ENCODE peak calls at places on chromosomes 1 and 21, in eight cellular contexts. P is MM.1S, Q is heart right ventricle, U is GM23248, X is small intestine, T is cardiac muscle cell, E is mesendoderm, F is tibial nerve. G is an unnamed sample.

GRCh38 chr1:63662056-63662836 is 69.0 kb downstream of the PGM1 start:
- DNase-seq in P (no peak), Q (no peak), U (peak; percentile 94), X (no peak), T (peak; percentile 83), E (peak; percentile 16), F (peak; percentile 15), G (no peak)

GRCh38 chr1:234684854-234685253 is 74.9 kb upstream of the IRF2BP2 start:
- DNase-seq in P (no peak), Q (no peak), U (peak; percentile 26), X (no peak), T (peak; percentile 56), E (no peak), F (peak; percentile 47), G (no peak)

GRCh38 chr1:63854091-63854490 is 80.3 kb downstream of the ROR1 start:
- DNase-seq in P (no peak), Q (no peak), U (no peak), X (no peak), T (no peak), E (peak; percentile 37), F (no peak), G (no peak)

GRCh38 chr21:41175080-41175479 is 7.1 kb downstream of the BACE2 start:
- DNase-seq in P (no peak), Q (no peak), U (no peak), X (no peak), T (no peak), E (no peak), F (no peak), G (no peak)

GRCh38 chr1:25546193-25546592 is 2.8 kb downstream of the LDLRAP1 start:
- DNase-seq in P (no peak), Q (no peak), U (no peak), X (no peak), T (no peak), E (no peak), F (no peak), G (no peak)

GRCh38 chr21:41894922-41895557 is 15.9 kb upstream of the PRDM15 start:
- DNase-seq in P (no peak), Q (no peak), U (no peak), X (no peak), T (peak; percentile 89), E (peak; percentile 18), F (no peak), G (no peak)

GRCh38 chr21:39218082-39218409 is 34.8 kb upstream of the PSMG1 start:
- DNase-seq in P (no peak), Q (no peak), U (no peak), X (no peak), T (no peak), E (no peak), F (no peak), G (no peak)

GRCh38 chr1:241375906-241376305 is 18.9 kb upstream of the RGS7 start:
- DNase-seq in P (no peak), Q (no peak), U (no peak), X (no peak), T (no peak), E (no peak), F (no peak), G (no peak)

GRCh38 chr1:183032122-183032921 is 9.1 kb downstream of the LAMC1 start:
- DNase-seq in P (no peak), Q (no peak), U (no peak), X (no peak), T (no peak), E (peak; percentile 50), F (no peak), G (no peak)

GRCh38 chr1:59018446-59018845 is 234.6 kb upstream of the JUN start:
- DNase-seq in P (no peak), Q (no peak), U (no peak), X (no peak), T (no peak), E (no peak), F (no peak), G (no peak)

GRCh38 chr1:222616535-222616934 is 1.4 kb upstream of the MIA3 start:
- DNase-seq in P (no peak), Q (no peak), U (peak; percentile 96), X (no peak), T (peak; percentile 56), E (peak; percentile 11), F (no peak), G (no peak)

GRCh38 chr1:30611741-30612309 is 111.6 kb downstream of the MATN1 start:
- DNase-seq in P (no peak), Q (no peak), U (peak; percentile 21), X (no peak), T (no peak), E (peak; percentile 21), F (no peak), G (peak; percentile 10)

GRCh38 chr1:153587314-153587713 is 21.7 kb upstream of the S100A2 start:
- DNase-seq in P (no peak), Q (no peak), U (no peak), X (no peak), T (no peak), E (peak; percentile 84), F (no peak), G (no peak)

GRCh38 chr1:108703939-108704338 is 8.8 kb upstream of the FNDC7 start:
- DNase-seq in P (no peak), Q (no peak), U (peak; percentile 47), X (no peak), T (no peak), E (no peak), F (no peak), G (no peak)

GRCh38 chr1:171213559-171214454 is 28.7 kb downstream of the FMO2 start:
- DNase-seq in P (no peak), Q (no peak), U (no peak), X (no peak), T (no peak), E (peak; percentile 38), F (no peak), G (no peak)

GRCh38 chr21:44681861-44682579 is at the start of gene KRTAP12-1:
- DNase-seq in P (no peak), Q (no peak), U (no peak), X (no peak), T (no peak), E (no peak), F (no peak), G (no peak)

GRCh38 chr1:154972517-154973343 is 1.8 kb upstream of the CKS1B start:
- DNase-seq in P (no peak), Q (peak; percentile 74), U (peak; percentile 91), X (peak; percentile 58), T (peak; percentile 98), E (peak; percentile 99), F (peak; percentile 44), G (peak; percentile 87)

GRCh38 chr1:154975409-154976205 is 1.1 kb downstream of the CKS1B start:
- DNase-seq in P (peak; percentile 92), Q (peak; percentile 63), U (peak; percentile 78), X (peak; percentile 74), T (peak; percentile 73), E (peak; percentile 71), F (peak; percentile 58), G (no peak)

GRCh38 chr1:154973344-154974085 is 966 bp upstream of the CKS1B start:
- DNase-seq in P (peak; percentile 100), Q (peak; percentile 98), U (peak; percentile 97), X (peak; percentile 100), T (peak; percentile 99), E (peak; percentile 100), F (peak; percentile 98), G (peak; percentile 100)

GRCh38 chr1:154974808-154975408 is 427 bp downstream of the CKS1B start:
- DNase-seq in P (peak; percentile 99), Q (peak; percentile 96), U (peak; percentile 97), X (peak; percentile 98), T (peak; percentile 97), E (peak; percentile 98), F (peak; percentile 89), G (peak; percentile 97)

GRCh38 chr1:154974086-154974807 is at the start of gene CKS1B:
- DNase-seq in P (peak; percentile 100), Q (peak; percentile 98), U (peak; percentile 100), X (peak; percentile 100), T (peak; percentile 100), E (peak; percentile 100), F (peak; percentile 99), G (peak; percentile 97)
- H3K4me1 ChIP-seq in P (peaks cover 39% of the 10 kb centered on the region), Q (peaks cover 50% of the 10 kb centered on the region), U (peaks cover 31% of the 10 kb centered on the region), X (peaks cover 7% of the 10 kb centered on the region), T (peaks cover 35% of the 10 kb centered on the region), E (peaks cover 11% of the 10 kb centered on the region), F (peaks cover 46% of the 10 kb centered on the region), G (peaks cover 36% of the 10 kb centered on the region)

GRCh38 chr1:223802602-223803001 is 43.1 kb downstream of the TP53BP2 start:
- DNase-seq in P (no peak), Q (no peak), U (peak; percentile 24), X (no peak), T (no peak), E (no peak), F (no peak), G (no peak)

GRCh38 chr1:223802032-223802431 is 43.7 kb downstream of the TP53BP2 start:
- DNase-seq in P (no peak), Q (no peak), U (no peak), X (no peak), T (no peak), E (no peak), F (no peak), G (no peak)

DNA sequence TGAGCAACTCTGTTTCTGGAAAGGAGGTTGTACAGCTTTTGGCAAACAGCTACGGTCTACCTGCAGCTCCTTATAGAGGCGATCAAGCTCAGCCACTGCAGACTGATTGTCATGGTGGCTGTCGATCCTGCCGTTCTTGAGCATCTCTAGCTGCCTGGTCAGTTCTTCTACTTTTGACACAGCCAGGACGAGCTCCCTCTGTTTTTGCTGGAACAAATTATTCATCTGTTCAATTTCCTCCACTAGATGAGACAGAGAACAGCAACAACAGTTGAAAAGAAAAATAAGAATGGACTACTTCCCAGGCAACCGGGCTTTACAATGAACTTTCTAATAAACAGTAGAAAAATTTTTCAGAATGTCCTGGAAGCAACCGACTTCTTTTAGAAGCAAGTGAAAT is 42.5 kb downstream of the TP53BP2 start:
- DNase-seq in P (no peak), Q (no peak), U (no peak), X (no peak), T (no peak), E (no peak), F (no peak), G (no peak)
- H3K36me3 ChIP-seq in P (no peaks in the 10 kb centered on the region), Q (no peaks in the 10 kb centered on the region), U (peaks cover 54% of the 10 kb centered on the region), X (peaks cover 23% of the 10 kb centered on the region), T (peaks cover 70% of the 10 kb centered on the region), E (peaks cover 4% of the 10 kb centered on the region), F (peaks cover 92% of the 10 kb centered on the region), G (peaks cover 74% of the 10 kb centered on the region)

DNA sequence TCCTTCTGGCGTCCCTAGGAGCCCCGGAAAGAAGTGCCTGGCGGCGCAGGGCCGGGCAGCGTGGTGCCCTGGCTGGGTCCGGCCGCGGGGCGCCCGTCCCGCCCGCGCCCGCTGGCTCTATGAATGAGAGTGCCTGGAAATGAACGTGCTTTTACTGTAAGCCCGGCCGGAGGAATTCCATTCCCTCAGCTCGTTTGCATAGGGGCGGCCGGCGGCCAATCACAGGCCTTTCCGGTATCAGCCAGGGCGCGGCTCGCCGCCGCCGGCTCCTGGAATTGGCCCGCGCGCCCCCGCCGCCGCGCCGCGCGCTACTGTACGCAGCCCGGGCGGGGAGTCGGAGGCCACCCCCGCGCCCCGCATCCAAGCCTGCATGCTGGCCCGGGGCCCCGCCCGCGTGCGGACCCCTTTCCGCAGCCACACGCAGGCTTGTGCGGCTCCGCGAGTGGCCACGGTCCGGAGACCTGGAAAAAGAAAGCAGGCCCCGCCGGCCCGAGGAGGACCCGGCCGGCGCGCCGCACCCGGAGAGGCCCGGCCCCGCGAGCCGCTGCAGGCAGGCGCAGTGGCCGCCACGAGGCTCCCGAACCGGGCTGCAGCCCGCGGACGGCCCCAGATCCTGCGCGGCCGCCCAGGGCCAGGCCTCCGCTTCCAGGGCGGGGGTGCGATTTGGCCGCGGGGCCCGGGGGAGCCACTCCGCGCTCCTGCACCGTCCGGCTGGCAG is 160.4 kb downstream of the RUNX1 start:
- DNase-seq in P (peak; percentile 98), Q (peak; percentile 93), U (peak; percentile 98), X (peak; percentile 95), T (peak; percentile 98), E (peak; percentile 97), F (peak; percentile 91), G (peak; percentile 93)
- H3K4me1 ChIP-seq in P (peaks cover 12% of the 10 kb centered on the region), Q (peaks cover 33% of the 10 kb centered on the region), U (peaks cover 19% of the 10 kb centered on the region), X (no peaks in the 10 kb centered on the region), T (peaks cover 8% of the 10 kb centered on the region), E (peaks cover 2% of the 10 kb centered on the region), F (peaks cover 4% of the 10 kb centered on the region), G (peaks cover 13% of the 10 kb centered on the region)

GRCh38 chr1:19213580-19213979 is 3.5 kb upstream of the UBR4 start:
- DNase-seq in P (no peak), Q (no peak), U (no peak), X (no peak), T (no peak), E (no peak), F (no peak), G (no peak)
- H3K36me3 ChIP-seq in P (no peaks in the 10 kb centered on the region), Q (no peaks in the 10 kb centered on the region), U (peaks cover 28% of the 10 kb centered on the region), X (peaks cover 4% of the 10 kb centered on the region), T (peaks cover 25% of the 10 kb centered on the region), E (no peaks in the 10 kb centered on the region), F (peaks cover 30% of the 10 kb centered on the region), G (peaks cover 48% of the 10 kb centered on the region)